ENCODE peak calls at places on chromosomes 13 and 19, in nine cellular contexts. One of them, this sample, is unnamed.

GRCh38 chr19:10290876-10291553 is 1.3 kb downstream of the ICAM5 start:
- DNase-seq in stimulated activated CD4-positive, alpha-beta T cell treated with anti-CD3 and anti-CD28 coated beads, TNF-alpha, amount 100 ng/mL, for 24 hours: no peak
- DNase-seq in activated T-cell treated with anti-CD3 and anti-CD28 coated beads for 1 hour: no peak
- DNase-seq in stimulated activated CD8-positive, alpha-beta memory T cell treated with anti-CD3 and anti-CD28 coated beads, Interleukin-15, amount 100 ng/mL, for 48 hours: no peak
- DNase-seq in posterior cingulate gyrus: peak
- DNase-seq in bronchial epithelial cell: peak
- DNase-seq in neural crest cell: no peak
- DNase-seq in NCI-H69: peak
- DNase-seq in ACHN: peak
- DNase-seq in this sample: no peak

GRCh38 chr13:50156140-50156539 is 140.9 kb downstream of the KCNRG start:
- DNase-seq in stimulated activated CD4-positive, alpha-beta T cell treated with anti-CD3 and anti-CD28 coated beads, TNF-alpha, amount 100 ng/mL, for 24 hours: no peak
- DNase-seq in activated T-cell treated with anti-CD3 and anti-CD28 coated beads for 1 hour: no peak
- DNase-seq in stimulated activated CD8-positive, alpha-beta memory T cell treated with anti-CD3 and anti-CD28 coated beads, Interleukin-15, amount 100 ng/mL, for 48 hours: no peak
- DNase-seq in posterior cingulate gyrus: no peak
- DNase-seq in bronchial epithelial cell: peak
- DNase-seq in neural crest cell: no peak
- DNase-seq in NCI-H69: no peak
- DNase-seq in ACHN: no peak
- DNase-seq in this sample: peak

GRCh38 chr13:106418556-106418955 is 116.9 kb downstream of the EFNB2 start:
- DNase-seq in stimulated activated CD4-positive, alpha-beta T cell treated with anti-CD3 and anti-CD28 coated beads, TNF-alpha, amount 100 ng/mL, for 24 hours: no peak
- DNase-seq in activated T-cell treated with anti-CD3 and anti-CD28 coated beads for 1 hour: no peak
- DNase-seq in stimulated activated CD8-positive, alpha-beta memory T cell treated with anti-CD3 and anti-CD28 coated beads, Interleukin-15, amount 100 ng/mL, for 48 hours: no peak
- DNase-seq in posterior cingulate gyrus: no peak
- DNase-seq in bronchial epithelial cell: peak
- DNase-seq in neural crest cell: no peak
- DNase-seq in NCI-H69: peak
- DNase-seq in ACHN: no peak
- DNase-seq in this sample: peak

GRCh38 chr19:14511245-14511625 is 7.0 kb downstream of the DNAJB1 start:
- DNase-seq in stimulated activated CD4-positive, alpha-beta T cell treated with anti-CD3 and anti-CD28 coated beads, TNF-alpha, amount 100 ng/mL, for 24 hours: no peak
- DNase-seq in activated T-cell treated with anti-CD3 and anti-CD28 coated beads for 1 hour: no peak
- DNase-seq in stimulated activated CD8-positive, alpha-beta memory T cell treated with anti-CD3 and anti-CD28 coated beads, Interleukin-15, amount 100 ng/mL, for 48 hours: no peak
- DNase-seq in posterior cingulate gyrus: no peak
- DNase-seq in bronchial epithelial cell: peak
- DNase-seq in neural crest cell: no peak
- DNase-seq in NCI-H69: no peak
- DNase-seq in ACHN: no peak
- DNase-seq in this sample: no peak

GRCh38 chr19:6248856-6249255 is 30.9 kb downstream of the MLLT1 start:
- DNase-seq in stimulated activated CD4-positive, alpha-beta T cell treated with anti-CD3 and anti-CD28 coated beads, TNF-alpha, amount 100 ng/mL, for 24 hours: no peak
- DNase-seq in activated T-cell treated with anti-CD3 and anti-CD28 coated beads for 1 hour: no peak
- DNase-seq in stimulated activated CD8-positive, alpha-beta memory T cell treated with anti-CD3 and anti-CD28 coated beads, Interleukin-15, amount 100 ng/mL, for 48 hours: no peak
- DNase-seq in posterior cingulate gyrus: no peak
- DNase-seq in bronchial epithelial cell: no peak
- DNase-seq in neural crest cell: no peak
- DNase-seq in NCI-H69: no peak
- DNase-seq in ACHN: no peak
- DNase-seq in this sample: no peak

GRCh38 chr13:37929308-37929707 is 59.7 kb upstream of the TRPC4 start:
- DNase-seq in stimulated activated CD4-positive, alpha-beta T cell treated with anti-CD3 and anti-CD28 coated beads, TNF-alpha, amount 100 ng/mL, for 24 hours: no peak
- DNase-seq in activated T-cell treated with anti-CD3 and anti-CD28 coated beads for 1 hour: no peak
- DNase-seq in stimulated activated CD8-positive, alpha-beta memory T cell treated with anti-CD3 and anti-CD28 coated beads, Interleukin-15, amount 100 ng/mL, for 48 hours: no peak
- DNase-seq in posterior cingulate gyrus: no peak
- DNase-seq in bronchial epithelial cell: no peak
- DNase-seq in neural crest cell: no peak
- DNase-seq in NCI-H69: peak
- DNase-seq in ACHN: no peak
- DNase-seq in this sample: no peak

GRCh38 chr13:96848275-96848674 is 146.0 kb downstream of the OXGR1 start:
- DNase-seq in stimulated activated CD4-positive, alpha-beta T cell treated with anti-CD3 and anti-CD28 coated beads, TNF-alpha, amount 100 ng/mL, for 24 hours: no peak
- DNase-seq in activated T-cell treated with anti-CD3 and anti-CD28 coated beads for 1 hour: no peak
- DNase-seq in stimulated activated CD8-positive, alpha-beta memory T cell treated with anti-CD3 and anti-CD28 coated beads, Interleukin-15, amount 100 ng/mL, for 48 hours: no peak
- DNase-seq in posterior cingulate gyrus: no peak
- DNase-seq in bronchial epithelial cell: no peak
- DNase-seq in neural crest cell: no peak
- DNase-seq in NCI-H69: no peak
- DNase-seq in ACHN: no peak
- DNase-seq in this sample: no peak

GRCh38 chr19:34215666-34216038 is 38.7 kb upstream of the GARRE1 start:
- DNase-seq in stimulated activated CD4-positive, alpha-beta T cell treated with anti-CD3 and anti-CD28 coated beads, TNF-alpha, amount 100 ng/mL, for 24 hours: no peak
- DNase-seq in activated T-cell treated with anti-CD3 and anti-CD28 coated beads for 1 hour: no peak
- DNase-seq in stimulated activated CD8-positive, alpha-beta memory T cell treated with anti-CD3 and anti-CD28 coated beads, Interleukin-15, amount 100 ng/mL, for 48 hours: no peak
- DNase-seq in posterior cingulate gyrus: no peak
- DNase-seq in bronchial epithelial cell: no peak
- DNase-seq in neural crest cell: no peak
- DNase-seq in NCI-H69: no peak
- DNase-seq in ACHN: no peak
- DNase-seq in this sample: no peak

GRCh38 chr13:59398127-59398526 is 765.6 kb downstream of the DIAPH3 start:
- DNase-seq in stimulated activated CD4-positive, alpha-beta T cell treated with anti-CD3 and anti-CD28 coated beads, TNF-alpha, amount 100 ng/mL, for 24 hours: no peak
- DNase-seq in activated T-cell treated with anti-CD3 and anti-CD28 coated beads for 1 hour: no peak
- DNase-seq in stimulated activated CD8-positive, alpha-beta memory T cell treated with anti-CD3 and anti-CD28 coated beads, Interleukin-15, amount 100 ng/mL, for 48 hours: no peak
- DNase-seq in posterior cingulate gyrus: no peak
- DNase-seq in bronchial epithelial cell: no peak
- DNase-seq in neural crest cell: no peak
- DNase-seq in NCI-H69: peak
- DNase-seq in ACHN: no peak
- DNase-seq in this sample: peak

This sample was measured in amniotic epithelial cell.